ENCODE peak calls at places on chromosomes 11 and 22, in five cellular contexts. Z is psoas muscle, P is lower lobe of right lung, Q is SJSA1, O is dorsolateral prefrontal cortex. C is an unnamed sample.
A peak's percentile ranks its signal among the peaks of the same experiment; 100 is the strongest.

GRCh38 chr22:35889071-35889470 is 139.6 kb downstream of the RBFOX2 start:
- DNase-seq in Z (no peak), Q (no peak), O (no peak), P (no peak), C (no peak)

GRCh38 chr11:117931971-117932370 is 2.8 kb upstream of the TMPRSS13 start:
- DNase-seq in O (no peak), P (peak; percentile 39), Z (no peak), Q (no peak), C (no peak)

GRCh38 chr11:67507242-67507890 is 596 bp downstream of the CDK2AP2 start:
- DNase-seq in Q (peak; percentile 90), P (no peak), O (peak; percentile 63), Z (no peak), C (no peak)

GRCh38 chr11:12827929-12828812 is 153.9 kb downstream of the TEAD1 start:
- DNase-seq in Z (no peak), Q (no peak), O (peak; percentile 64), P (no peak), C (no peak)

GRCh38 chr11:77019976-77020591 is 14.1 kb upstream of the B3GNT6 start:
- DNase-seq in Q (peak; percentile 60), O (no peak), P (no peak), Z (no peak), C (no peak)

GRCh38 chr11:44327730-44328691 is 18.1 kb upstream of the ALX4 start:
- DNase-seq in P (no peak), Z (no peak), O (no peak), Q (no peak), C (no peak)

GRCh38 chr22:49211176-49211575 is 616.5 kb downstream of the BRD1 start:
- DNase-seq in Z (no peak), P (peak; percentile 19), O (peak; percentile 12), Q (peak; percentile 21), C (no peak)

GRCh38 chr11:28619870-28620540 is 511.8 kb downstream of the METTL15 start:
- DNase-seq in Q (no peak), Z (no peak), P (no peak), O (no peak), C (no peak)

GRCh38 chr11:74729397-74729796 is 1.8 kb downstream of the CHRDL2 start:
- DNase-seq in Z (no peak), P (no peak), Q (no peak), O (no peak), C (peak; percentile 10)

GRCh38 chr11:8777907-8778767 is 95.5 kb downstream of the RPL27A start:
- DNase-seq in Q (no peak), P (no peak), Z (peak; percentile 62), O (peak; percentile 46), C (peak; percentile 69)

GRCh38 chr11:100872951-100873350 is 185.9 kb downstream of the ARHGAP42 start:
- DNase-seq in Q (no peak), O (no peak), P (no peak), Z (no peak), C (no peak)

GRCh38 chr11:69286358-69287327 is 7.3 kb upstream of the MYEOV start:
- DNase-seq in O (no peak), P (no peak), Z (no peak), Q (no peak), C (no peak)

GRCh38 chr11:33942954-33943353 is 51.1 kb upstream of the LMO2 start:
- DNase-seq in P (no peak), O (no peak), Z (peak; percentile 60), Q (no peak), C (no peak)

GRCh38 chr11:89508544-89508943 is 17.4 kb upstream of the NOX4 start:
- DNase-seq in P (no peak), Q (no peak), O (no peak), Z (no peak), C (no peak)

GRCh38 chr22:38924197-38924952 is 33.0 kb upstream of the APOBEC3A start:
- DNase-seq in Z (peak; percentile 60), O (peak; percentile 46), Q (peak; percentile 83), P (peak; percentile 83), C (peak; percentile 77)

GRCh38 chr11:116929393-116930090 is 92.1 kb upstream of the APOA1 start:
- DNase-seq in O (no peak), Q (no peak), P (no peak), Z (no peak), C (no peak)

GRCh38 chr11:116928845-116929244 is 91.4 kb upstream of the APOA1 start:
- DNase-seq in P (no peak), Z (no peak), O (no peak), Q (no peak), C (no peak)

GRCh38 chr11:116930586-116930985 is 93.2 kb upstream of the APOA1 start:
- DNase-seq in Q (no peak), Z (no peak), P (no peak), O (no peak), C (no peak)

GRCh38 chr11:116931206-116931953 is 94.0 kb upstream of the APOA1 start:
- DNase-seq in O (no peak), P (no peak), Z (no peak), Q (no peak), C (no peak)

GRCh38 chr11:116930177-116930576 is 92.8 kb upstream of the APOA1 start:
- DNase-seq in Q (no peak), Z (no peak), O (no peak), P (no peak), C (no peak)
- H3K4me3 ChIP-seq in Q (no peak overlapping the region), Z (peak overlapping the region; percentile 26), O (no peak overlapping the region), P (peak overlapping the region; percentile 30), C (peak overlapping the region; percentile 5)

GRCh38 chr22:50601669-50602337 is 1.2 kb downstream of the MAPK8IP2 start:
- DNase-seq in Q (peak; percentile 35), O (no peak), Z (no peak), P (no peak), C (no peak)
- H3K27me3 ChIP-seq in Q (peaks cover 53% of the 10 kb centered on the region), O (no peaks in the 10 kb centered on the region), Z (no peaks in the 10 kb centered on the region), P (peaks cover 70% of the 10 kb centered on the region), C (peaks cover 3% of the 10 kb centered on the region)

GRCh38 chr22:29032014-29032475 is 29.6 kb downstream of the C22orf31 start:
- DNase-seq in Z (no peak), Q (no peak), P (no peak), O (no peak), C (no peak)
- H3K4me3 ChIP-seq in Z (peak overlapping the region; percentile 64), Q (peak overlapping the region; percentile 0), P (no peak overlapping the region), O (no peak overlapping the region), C (no peak overlapping the region)

GRCh38 chr11:78850078-78850477 is 275.4 kb upstream of the NARS2 start:
- DNase-seq in Q (no peak), P (no peak), O (no peak), Z (no peak), C (no peak)
- H3K27me3 ChIP-seq in Q (no peaks in the 10 kb centered on the region), P (no peaks in the 10 kb centered on the region), O (no peaks in the 10 kb centered on the region), Z (no peaks in the 10 kb centered on the region), C (no peaks in the 10 kb centered on the region)

DNA sequence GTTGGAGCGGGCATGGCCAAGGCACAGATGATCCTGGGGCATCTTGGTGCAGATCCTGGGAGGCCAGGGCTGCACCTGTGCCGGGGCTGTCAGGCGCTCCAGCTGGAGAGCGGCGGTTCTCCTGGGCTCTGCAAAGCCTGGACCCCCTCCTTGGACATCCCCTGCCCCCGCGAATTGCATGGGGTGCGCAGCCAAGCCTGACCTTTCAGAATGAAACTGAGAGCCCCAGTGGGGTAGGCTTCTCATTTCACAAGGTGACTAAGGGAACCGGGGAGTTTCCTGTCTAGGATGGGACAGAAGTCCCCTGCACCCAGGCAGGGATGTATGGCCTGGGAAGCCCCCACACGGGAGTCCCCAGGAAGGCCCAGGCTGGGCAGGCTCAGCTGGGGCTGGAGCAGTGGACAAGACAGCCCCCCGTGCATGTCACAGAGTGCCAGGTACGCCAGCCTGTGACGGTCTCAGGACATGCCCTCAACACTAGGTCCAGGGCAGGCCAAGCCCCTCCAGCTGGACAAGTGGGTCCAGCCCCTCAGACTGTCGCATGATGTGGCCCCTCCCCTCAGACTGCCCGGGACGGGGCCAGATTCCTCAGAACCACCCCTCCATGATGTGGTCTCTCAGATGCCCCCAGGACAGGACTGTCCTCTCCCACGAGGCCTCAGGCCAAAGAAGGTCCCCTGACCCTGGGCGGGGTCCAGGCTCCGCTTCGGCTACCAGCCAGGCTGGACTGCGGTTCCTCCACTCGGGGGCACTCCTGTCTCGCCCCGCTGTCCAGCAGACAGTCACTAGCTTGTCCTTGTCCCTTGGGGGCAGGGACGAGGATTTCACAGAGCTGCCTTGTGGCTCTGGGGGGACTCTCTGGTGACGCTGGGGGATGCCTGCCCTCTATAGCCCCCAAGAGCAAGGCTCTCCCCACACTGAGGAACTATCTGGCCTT is 2.3 kb downstream of the LSP1 start:
- DNase-seq in Z (no peak), Q (no peak), P (no peak), O (no peak), C (no peak)
- H3K4me3 ChIP-seq in Z (no peak overlapping the region), Q (no peak overlapping the region), P (peak overlapping the region; percentile 58), O (no peak overlapping the region), C (no peak overlapping the region)

C was measured in uterus.